ENCODE peak calls at places on chromosomes 2 and 18, in six cellular contexts. Q, V, B, C, O and D are unnamed samples.

GRCh38 chr2:237414056-237414661 is at the start of gene COL6A3:
- DNase-seq in C (peak; percentile 73), O (peak; percentile 83), B (peak; percentile 98), Q (peak; percentile 59), V (no peak), D (no peak)

GRCh38 chr2:105294844-105295481 is 34.6 kb downstream of the TGFBRAP1 start:
- DNase-seq in B (peak; percentile 69), V (no peak), C (no peak), O (no peak), Q (peak; percentile 18), D (peak; percentile 32)

GRCh38 chr2:206783718-206784117 is 18.3 kb downstream of the FASTKD2 start:
- DNase-seq in C (no peak), B (no peak), V (no peak), Q (no peak), O (no peak), D (no peak)

GRCh38 chr2:64640153-64641044 is 13.3 kb downstream of the SERTAD2 start:
- DNase-seq in O (no peak), C (no peak), B (no peak), V (no peak), Q (no peak), D (no peak)

GRCh38 chr2:100800910-100801309 is 19.0 kb upstream of the NPAS2 start:
- DNase-seq in O (no peak), Q (no peak), V (no peak), B (peak; percentile 38), C (no peak), D (no peak)

GRCh38 chr2:127615511-127616166 is 30.3 kb upstream of the GPR17 start:
- DNase-seq in Q (no peak), V (peak; percentile 50), B (no peak), O (no peak), C (no peak), D (peak; percentile 10)

GRCh38 chr2:19644763-19645162 is 257.0 kb downstream of the TTC32 start:
- DNase-seq in B (no peak), Q (no peak), C (no peak), O (no peak), V (no peak), D (no peak)

GRCh38 chr18:55256568-55257289 is 297.5 kb upstream of the CCDC68 start:
- DNase-seq in C (no peak), B (no peak), Q (no peak), O (no peak), V (no peak), D (no peak)

GRCh38 chr2:236093134-236093533 is 75.1 kb downstream of the GBX2 start:
- DNase-seq in V (no peak), Q (no peak), B (no peak), O (no peak), C (no peak), D (no peak)

GRCh38 chr2:47272031-47272864 is 117.1 kb upstream of the STPG4 start:
- DNase-seq in Q (peak; percentile 76), V (peak; percentile 79), C (peak; percentile 83), O (peak; percentile 43), B (peak; percentile 49), D (peak; percentile 68)

GRCh38 chr2:104102615-104103014 is 751.3 kb upstream of the POU3F3 start:
- DNase-seq in O (no peak), B (no peak), C (no peak), Q (no peak), V (no peak), D (no peak)

GRCh38 chr2:108947271-108947907 is 41.6 kb downstream of the EDAR start:
- DNase-seq in C (no peak), B (no peak), O (no peak), Q (no peak), V (no peak), D (no peak)
- H3K9me3 ChIP-seq in C (no peaks in the 10 kb centered on the region), B (no peaks in the 10 kb centered on the region), O (no peaks in the 10 kb centered on the region), Q (peaks cover 17% of the 10 kb centered on the region), V (no peaks in the 10 kb centered on the region), D (peaks cover 10% of the 10 kb centered on the region)

GRCh38 chr2:172374318-172375240 is 52.8 kb upstream of the ITGA6 start:
- DNase-seq in Q (no peak), V (no peak), O (no peak), C (no peak), B (no peak), D (no peak)
- H3K4me3 ChIP-seq in Q (no peak overlapping the region), V (no peak overlapping the region), O (no peak overlapping the region), C (no peak overlapping the region), B (no peak overlapping the region), D (no peak overlapping the region)

DNA sequence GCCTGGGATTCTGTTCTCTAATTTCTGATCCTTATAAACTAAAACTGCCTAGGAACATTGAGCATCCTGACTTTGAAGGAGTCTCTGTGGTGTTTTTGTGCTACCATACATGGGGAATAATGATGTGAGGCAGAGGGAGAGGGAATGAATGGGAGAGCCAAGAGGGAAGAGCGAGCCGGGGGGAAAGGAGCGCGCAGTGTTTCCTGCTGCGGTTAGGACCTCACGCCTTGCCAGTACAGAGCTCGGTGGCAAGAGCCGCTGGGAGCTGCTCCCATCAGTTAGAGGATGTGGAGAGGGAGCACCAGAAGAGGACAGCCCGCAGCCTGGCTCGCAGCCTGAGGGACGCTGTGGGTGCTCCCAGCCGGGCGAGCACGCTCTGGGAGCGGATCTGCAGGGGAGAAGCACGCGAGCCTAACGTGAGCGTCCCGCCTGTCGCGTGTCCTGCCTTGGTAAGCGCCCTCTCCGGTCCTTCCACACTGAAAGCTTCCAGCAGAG is 114.7 kb downstream of the FAM210A start:
- DNase-seq in C (peak; percentile 81), O (peak; percentile 57), B (peak; percentile 42), Q (peak; percentile 77), V (no peak), D (no peak)
- TF ChIP-seq CTCF in C (no peak), O (no peak), B (no peak), Q (no peak), V (peak; percentile 11), D (no peak)

GRCh38 chr2:221642447-221642846 is 70.3 kb upstream of the EPHA4 start:
- DNase-seq in Q (no peak), V (no peak), C (no peak), B (no peak), O (no peak), D (no peak)

GRCh38 chr2:221635949-221636348 is 63.8 kb upstream of the EPHA4 start:
- DNase-seq in C (no peak), V (no peak), Q (no peak), B (no peak), O (no peak), D (no peak)

GRCh38 chr2:221640686-221641085 is 68.6 kb upstream of the EPHA4 start:
- DNase-seq in C (no peak), B (no peak), V (no peak), O (no peak), Q (no peak), D (no peak)

DNA sequence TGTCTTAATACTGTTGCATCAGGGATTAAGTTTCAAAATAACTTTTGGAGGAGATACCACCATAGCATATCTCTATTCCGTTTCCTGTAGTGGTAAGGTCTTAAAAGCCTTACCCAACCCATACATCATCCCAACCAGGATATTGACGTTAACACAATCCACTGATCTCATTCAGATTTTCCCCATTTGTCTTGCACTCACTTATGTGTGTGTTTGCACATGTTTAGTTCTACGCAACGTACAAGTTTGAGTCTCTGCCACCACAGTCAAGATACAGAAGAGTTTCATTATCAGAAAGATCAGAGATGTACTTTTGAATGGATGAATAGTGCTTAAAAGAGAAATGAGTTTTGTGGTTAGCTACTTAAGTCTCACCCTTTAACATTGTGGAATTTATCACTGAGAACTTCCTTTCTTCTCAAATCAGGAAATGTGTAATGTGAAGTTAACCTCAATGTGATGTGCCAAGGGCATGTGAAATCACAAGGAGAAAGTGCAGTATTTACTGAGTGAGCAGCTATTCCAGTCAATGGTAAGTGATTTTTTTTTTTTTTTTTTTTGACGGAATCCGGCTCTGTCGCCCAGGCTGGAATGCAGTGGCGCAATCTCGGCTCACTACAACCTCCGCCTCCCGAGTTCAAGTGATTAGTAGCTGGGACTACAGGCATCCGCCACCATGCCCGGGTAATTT is 69.2 kb upstream of the EPHA4 start:
- DNase-seq in Q (no peak), V (no peak), C (no peak), O (no peak), B (no peak), D (no peak)
- H3K9me3 ChIP-seq in Q (no peaks in the 10 kb centered on the region), V (no peaks in the 10 kb centered on the region), C (no peaks in the 10 kb centered on the region), O (no peaks in the 10 kb centered on the region), B (no peaks in the 10 kb centered on the region), D (no peaks in the 10 kb centered on the region)

DNA sequence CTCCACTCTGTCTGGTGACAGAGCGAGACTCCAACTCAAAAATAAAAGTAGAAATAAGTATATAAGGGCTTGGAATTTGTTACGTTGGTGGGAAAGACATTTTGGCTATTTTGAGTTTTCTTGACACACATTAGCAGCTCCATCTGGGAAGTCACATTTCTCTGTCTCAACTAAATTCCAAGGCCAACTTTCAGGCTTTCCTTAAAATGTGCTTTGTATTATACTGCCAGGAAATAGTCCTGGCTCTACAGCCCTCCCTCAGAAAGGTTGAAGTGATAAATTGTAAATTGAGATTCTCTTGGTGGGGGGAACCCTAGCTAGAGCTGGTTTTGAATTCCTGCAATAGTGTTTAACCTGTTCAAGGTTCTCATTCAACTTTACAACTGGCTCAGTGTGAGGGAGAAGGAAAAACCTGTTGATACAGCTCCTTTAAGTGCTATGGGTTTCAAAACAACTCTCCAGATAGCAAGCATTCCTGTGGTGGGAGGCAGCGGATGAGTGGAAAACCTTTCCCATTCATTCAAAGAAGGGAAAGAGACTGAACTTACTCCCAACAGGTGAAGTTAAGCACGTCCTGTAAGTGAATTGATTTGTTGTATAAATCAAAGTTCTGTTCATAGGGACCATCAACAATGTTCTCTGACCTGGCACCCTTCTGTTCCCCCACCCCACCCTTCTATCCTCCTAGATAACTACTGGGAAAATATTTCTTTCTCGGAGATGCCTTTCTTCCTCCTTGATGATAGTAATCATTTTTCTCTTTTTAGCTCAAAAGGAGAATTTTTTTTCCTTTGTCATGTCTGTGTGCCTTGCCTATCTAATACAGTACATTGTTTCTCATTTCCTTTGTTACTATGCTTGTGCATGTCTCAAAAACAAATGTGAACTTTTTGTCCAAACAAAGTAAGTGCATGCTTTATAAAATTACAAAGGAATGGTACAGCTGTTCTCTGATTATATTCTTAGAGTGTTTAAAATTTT is 44.2 kb upstream of the SLC39A10 start:
- DNase-seq in Q (no peak), C (no peak), B (peak; percentile 44), V (no peak), O (no peak), D (no peak)
- H3K4me3 ChIP-seq in Q (no peak overlapping the region), C (no peak overlapping the region), B (peak overlapping the region; percentile 11), V (no peak overlapping the region), O (no peak overlapping the region), D (no peak overlapping the region)